ENCODE peak calls at places on chromosomes 12 and 14, in six cellular contexts. One of them, this sample, is unnamed.

GRCh38 chr12:38142974-38143373 is 173.6 kb upstream of the ALG10B start:
- DNase-seq in sciatic nerve: no peak
- DNase-seq in H7: no peak
- DNase-seq in NCI-H2081: no peak
- DNase-seq in T-helper 2 cell treated with Interferon-gamma antibody and Interleukin-4, amounts not matched to agents 5 μg/mL and 100 μg/mL, for 36 hours: no peak
- DNase-seq in erythroblast: no peak
- DNase-seq in this sample: no peak

GRCh38 chr12:88903333-88903732 is 323.1 kb upstream of the KITLG start:
- DNase-seq in sciatic nerve: no peak
- DNase-seq in H7: no peak
- DNase-seq in NCI-H2081: no peak
- DNase-seq in T-helper 2 cell treated with Interferon-gamma antibody and Interleukin-4, amounts not matched to agents 5 μg/mL and 100 μg/mL, for 36 hours: no peak
- DNase-seq in erythroblast: no peak
- DNase-seq in this sample: no peak

GRCh38 chr14:95044463-95045254 is 112.7 kb downstream of the DICER1 start:
- DNase-seq in sciatic nerve: peak
- DNase-seq in H7: peak
- DNase-seq in NCI-H2081: no peak
- DNase-seq in T-helper 2 cell treated with Interferon-gamma antibody and Interleukin-4, amounts not matched to agents 5 μg/mL and 100 μg/mL, for 36 hours: no peak
- DNase-seq in erythroblast: no peak
- DNase-seq in this sample: peak

GRCh38 chr12:52992699-52993557 is 13.3 kb upstream of the EIF4B start:
- DNase-seq in sciatic nerve: no peak
- DNase-seq in H7: no peak
- DNase-seq in NCI-H2081: no peak
- DNase-seq in T-helper 2 cell treated with Interferon-gamma antibody and Interleukin-4, amounts not matched to agents 5 μg/mL and 100 μg/mL, for 36 hours: no peak
- DNase-seq in erythroblast: no peak
- DNase-seq in this sample: no peak

GRCh38 chr14:89493877-89494634 is 77.0 kb upstream of the FOXN3 start:
- DNase-seq in sciatic nerve: no peak
- DNase-seq in H7: no peak
- DNase-seq in NCI-H2081: no peak
- DNase-seq in T-helper 2 cell treated with Interferon-gamma antibody and Interleukin-4, amounts not matched to agents 5 μg/mL and 100 μg/mL, for 36 hours: no peak
- DNase-seq in erythroblast: peak
- DNase-seq in this sample: no peak

GRCh38 chr14:32507029-32507984 is 178.2 kb downstream of the AKAP6 start:
- DNase-seq in sciatic nerve: no peak
- DNase-seq in H7: no peak
- DNase-seq in NCI-H2081: no peak
- DNase-seq in T-helper 2 cell treated with Interferon-gamma antibody and Interleukin-4, amounts not matched to agents 5 μg/mL and 100 μg/mL, for 36 hours: no peak
- DNase-seq in erythroblast: peak
- DNase-seq in this sample: no peak

GRCh38 chr12:32198555-32198954 is 91.9 kb downstream of the BICD1 start:
- DNase-seq in sciatic nerve: no peak
- DNase-seq in H7: no peak
- DNase-seq in NCI-H2081: no peak
- DNase-seq in T-helper 2 cell treated with Interferon-gamma antibody and Interleukin-4, amounts not matched to agents 5 μg/mL and 100 μg/mL, for 36 hours: no peak
- DNase-seq in erythroblast: no peak
- DNase-seq in this sample: no peak

GRCh38 chr12:48629541-48629940 is 52.5 kb downstream of the KANSL2 start:
- DNase-seq in sciatic nerve: no peak
- DNase-seq in H7: no peak
- DNase-seq in NCI-H2081: no peak
- DNase-seq in T-helper 2 cell treated with Interferon-gamma antibody and Interleukin-4, amounts not matched to agents 5 μg/mL and 100 μg/mL, for 36 hours: no peak
- DNase-seq in erythroblast: no peak
- DNase-seq in this sample: no peak

GRCh38 chr12:122917508-122918227 is 21.7 kb upstream of the VPS37B start:
- DNase-seq in sciatic nerve: no peak
- DNase-seq in H7: peak
- DNase-seq in NCI-H2081: no peak
- DNase-seq in T-helper 2 cell treated with Interferon-gamma antibody and Interleukin-4, amounts not matched to agents 5 μg/mL and 100 μg/mL, for 36 hours: no peak
- DNase-seq in erythroblast: no peak
- DNase-seq in this sample: no peak

GRCh38 chr12:76820888-76821482 is 57.1 kb downstream of the ZDHHC17 start:
- DNase-seq in sciatic nerve: no peak
- DNase-seq in H7: peak
- DNase-seq in NCI-H2081: peak
- DNase-seq in T-helper 2 cell treated with Interferon-gamma antibody and Interleukin-4, amounts not matched to agents 5 μg/mL and 100 μg/mL, for 36 hours: no peak
- DNase-seq in erythroblast: peak
- DNase-seq in this sample: peak

GRCh38 chr12:114186241-114187002 is 219.5 kb downstream of the TBX5 start:
- DNase-seq in sciatic nerve: no peak
- DNase-seq in H7: peak
- DNase-seq in NCI-H2081: no peak
- DNase-seq in T-helper 2 cell treated with Interferon-gamma antibody and Interleukin-4, amounts not matched to agents 5 μg/mL and 100 μg/mL, for 36 hours: no peak
- DNase-seq in erythroblast: no peak
- DNase-seq in this sample: peak

GRCh38 chr12:48001426-48002178 is 2.7 kb downstream of the COL2A1 start:
- DNase-seq in sciatic nerve: peak
- DNase-seq in H7: peak
- DNase-seq in NCI-H2081: no peak
- DNase-seq in T-helper 2 cell treated with Interferon-gamma antibody and Interleukin-4, amounts not matched to agents 5 μg/mL and 100 μg/mL, for 36 hours: no peak
- DNase-seq in erythroblast: no peak
- DNase-seq in this sample: peak

GRCh38 chr12:93825501-93825888 is 148.3 kb downstream of the CRADD start:
- DNase-seq in sciatic nerve: no peak
- DNase-seq in H7: no peak
- DNase-seq in NCI-H2081: no peak
- DNase-seq in T-helper 2 cell treated with Interferon-gamma antibody and Interleukin-4, amounts not matched to agents 5 μg/mL and 100 μg/mL, for 36 hours: no peak
- DNase-seq in erythroblast: no peak
- DNase-seq in this sample: no peak

GRCh38 chr14:63045234-63045611 is at the start of gene KCNH5:
- DNase-seq in sciatic nerve: peak
- DNase-seq in H7: peak
- DNase-seq in NCI-H2081: peak
- DNase-seq in T-helper 2 cell treated with Interferon-gamma antibody and Interleukin-4, amounts not matched to agents 5 μg/mL and 100 μg/mL, for 36 hours: peak
- DNase-seq in erythroblast: peak
- DNase-seq in this sample: peak

GRCh38 chr12:45336762-45337596 is 121.1 kb downstream of the ANO6 start:
- DNase-seq in sciatic nerve: no peak
- DNase-seq in H7: no peak
- DNase-seq in NCI-H2081: no peak
- DNase-seq in T-helper 2 cell treated with Interferon-gamma antibody and Interleukin-4, amounts not matched to agents 5 μg/mL and 100 μg/mL, for 36 hours: no peak
- DNase-seq in erythroblast: peak
- DNase-seq in this sample: no peak

GRCh38 chr12:120687570-120688289 is 781 bp downstream of the MLEC start:
- DNase-seq in sciatic nerve: no peak
- DNase-seq in H7: no peak
- DNase-seq in NCI-H2081: no peak
- DNase-seq in T-helper 2 cell treated with Interferon-gamma antibody and Interleukin-4, amounts not matched to agents 5 μg/mL and 100 μg/mL, for 36 hours: peak
- DNase-seq in erythroblast: peak
- DNase-seq in this sample: no peak

GRCh38 chr14:100709252-100709955 is 17.3 kb upstream of the DLK1 start:
- DNase-seq in sciatic nerve: peak
- DNase-seq in H7: peak
- DNase-seq in NCI-H2081: no peak
- DNase-seq in T-helper 2 cell treated with Interferon-gamma antibody and Interleukin-4, amounts not matched to agents 5 μg/mL and 100 μg/mL, for 36 hours: no peak
- DNase-seq in erythroblast: peak
- DNase-seq in this sample: peak

GRCh38 chr12:130138478-130138877 is 23.8 kb upstream of the FZD10 start:
- DNase-seq in sciatic nerve: no peak
- DNase-seq in H7: no peak
- DNase-seq in NCI-H2081: no peak
- DNase-seq in T-helper 2 cell treated with Interferon-gamma antibody and Interleukin-4, amounts not matched to agents 5 μg/mL and 100 μg/mL, for 36 hours: no peak
- DNase-seq in erythroblast: no peak
- DNase-seq in this sample: no peak

This sample was measured in iPS-NIHi11.